ENCODE peak calls at places on chromosomes 2 and 18, in six cellular contexts. F is left ventricle myocardium superior, R is RPMI7951, X is substantia nigra, Y is HTR-8/SVneo, W is GM03348. Z is an unnamed sample.
A peak's percentile ranks its signal among the peaks of the same experiment; 100 is the strongest.

GRCh38 chr18:6876646-6877045 is 147.1 kb downstream of the ARHGAP28 start:
- DNase-seq in W (peak; percentile 41), R (peak; percentile 5), X (no peak), Y (no peak), F (no peak), Z (no peak)

GRCh38 chr2:156309106-156309505 is 23.4 kb downstream of the NR4A2 start:
- DNase-seq in F (no peak), Y (no peak), W (no peak), X (no peak), R (no peak), Z (no peak)

GRCh38 chr2:102238039-102238756 is 51.4 kb downstream of the IL1RL2 start:
- DNase-seq in Y (no peak), R (peak; percentile 66), F (no peak), W (peak; percentile 42), X (no peak), Z (no peak)

GRCh38 chr2:76197428-76197827 is 486.7 kb upstream of the GCFC2 start:
- DNase-seq in X (no peak), R (no peak), W (no peak), F (no peak), Y (no peak), Z (no peak)

GRCh38 chr2:134218414-134218813 is 35.5 kb upstream of the MGAT5 start:
- DNase-seq in W (no peak), X (no peak), R (no peak), F (no peak), Y (no peak), Z (no peak)

GRCh38 chr2:193885419-193885818 is 1690.7 kb upstream of the TMEFF2 start:
- DNase-seq in Y (no peak), R (no peak), W (no peak), X (no peak), F (no peak), Z (no peak)

GRCh38 chr2:126858013-126858412 is 40.7 kb upstream of the TEX51 start:
- DNase-seq in R (peak; percentile 8), W (no peak), X (no peak), F (no peak), Y (no peak), Z (no peak)

GRCh38 chr2:235860846-235861245 is 307.3 kb downstream of the GBX2 start:
- DNase-seq in W (no peak), F (no peak), X (no peak), R (no peak), Y (no peak), Z (no peak)

GRCh38 chr18:73446502-73446901 is 578.7 kb upstream of the NETO1 start:
- DNase-seq in W (no peak), F (no peak), R (peak; percentile 9), Y (no peak), X (no peak), Z (no peak)

GRCh38 chr2:161250864-161251436 is 57.3 kb upstream of the PSMD14 start:
- DNase-seq in R (peak; percentile 51), F (no peak), W (peak; percentile 37), X (no peak), Y (peak; percentile 72), Z (peak; percentile 60)

GRCh38 chr18:21099442-21099841 is 12.2 kb downstream of the ROCK1 start:
- DNase-seq in R (no peak), X (no peak), Y (no peak), F (no peak), W (no peak), Z (no peak)

GRCh38 chr18:25979358-25979727 is 111.1 kb downstream of the SS18 start:
- DNase-seq in Y (no peak), F (no peak), W (no peak), R (no peak), X (no peak), Z (no peak)

GRCh38 chr2:155393406-155393805 is 694.9 kb downstream of the KCNJ3 start:
- DNase-seq in F (no peak), R (no peak), Y (no peak), X (no peak), W (no peak), Z (no peak)

GRCh38 chr2:202091476-202091875 is 18.4 kb downstream of the KIAA2012 start:
- DNase-seq in F (no peak), R (no peak), X (no peak), W (no peak), Y (no peak), Z (no peak)

GRCh38 chr18:34352385-34353163 is 127.9 kb upstream of the NOL4 start:
- DNase-seq in X (no peak), Y (no peak), F (no peak), W (no peak), R (no peak), Z (no peak)

GRCh38 chr2:6072757-6073156 is 380.6 kb downstream of the SOX11 start:
- DNase-seq in W (no peak), R (no peak), Y (no peak), X (no peak), F (no peak), Z (no peak)

GRCh38 chr2:194103941-194104655 is 1552.9 kb upstream of the SLC39A10 start:
- DNase-seq in F (no peak), Y (no peak), X (no peak), R (no peak), W (no peak), Z (no peak)

GRCh38 chr18:58105908-58106673 is 62.1 kb downstream of the NEDD4L start:
- DNase-seq in F (no peak), R (peak; percentile 19), W (no peak), X (no peak), Y (no peak), Z (no peak)

GRCh38 chr2:238125127-238125885 is 13.2 kb upstream of the KLHL30 start:
- DNase-seq in F (peak; percentile 17), X (no peak), R (no peak), W (no peak), Y (no peak), Z (no peak)

GRCh38 chr2:177721087-177721486 is 328.5 kb downstream of the AGPS start:
- DNase-seq in Y (no peak), W (no peak), R (no peak), F (no peak), X (no peak), Z (no peak)

GRCh38 chr2:9824956-9825720 is 18.1 kb upstream of the TAF1B start:
- DNase-seq in F (no peak), W (no peak), R (no peak), Y (no peak), X (no peak), Z (no peak)

GRCh38 chr2:74849228-74849892 is 15.4 kb downstream of the HK2 start:
- DNase-seq in X (no peak), Y (no peak), F (peak; percentile 60), R (peak; percentile 40), W (no peak), Z (no peak)

GRCh38 chr18:6741290-6741689 is 11.8 kb downstream of the ARHGAP28 start:
- DNase-seq in Y (peak; percentile 63), X (no peak), W (peak; percentile 79), F (no peak), R (peak; percentile 70), Z (peak; percentile 44)

GRCh38 chr2:54666131-54666637 is 57.3 kb upstream of the EML6 start:
- DNase-seq in Y (peak; percentile 29), X (no peak), W (peak; percentile 86), F (peak; percentile 58), R (peak; percentile 95), Z (no peak)

GRCh38 chr2:209368924-209369323 is 54.9 kb upstream of the MAP2 start:
- DNase-seq in R (peak; percentile 100), F (peak; percentile 30), W (peak; percentile 70), Y (peak; percentile 70), X (no peak), Z (peak; percentile 33)